ENCODE peak calls at places on chromosomes 5 and 9, in eight cellular contexts. T, G, Q, A, M, P, X and U are unnamed samples.

GRCh38 chr9:114390952-114391351 is 3.2 kb upstream of the AKNA start:
- DNase-seq in T (no peak), X (no peak), P (peak; percentile 77), A (no peak), M (no peak), G (no peak), Q (no peak), U (peak; percentile 18)

GRCh38 chr5:177023247-177023703 is 779 bp downstream of the ZNF346 start:
- DNase-seq in G (peak; percentile 27), X (no peak), T (no peak), A (no peak), Q (no peak), P (peak; percentile 63), M (peak; percentile 8), U (peak; percentile 16)

GRCh38 chr5:133242221-133242835 is 190.5 kb downstream of the HSPA4 start:
- DNase-seq in T (no peak), Q (no peak), P (no peak), M (no peak), X (no peak), G (no peak), A (no peak), U (no peak)

GRCh38 chr5:174514983-174515394 is 209.4 kb upstream of the MSX2 start:
- DNase-seq in M (no peak), P (no peak), Q (no peak), X (no peak), G (no peak), A (no peak), T (no peak), U (no peak)

GRCh38 chr5:159342838-159343237 is 12.6 kb upstream of the IL12B start:
- DNase-seq in X (no peak), T (no peak), Q (no peak), M (no peak), A (no peak), G (no peak), P (no peak), U (no peak)

GRCh38 chr5:178115136-178115834 is 2.0 kb downstream of the N4BP3 start:
- DNase-seq in G (no peak), T (no peak), Q (no peak), X (peak; percentile 72), M (no peak), P (no peak), A (no peak), U (no peak)

GRCh38 chr9:9318959-9319505 is 1293.8 kb downstream of the PTPRD start:
- DNase-seq in Q (no peak), G (no peak), T (no peak), P (no peak), A (no peak), X (no peak), M (no peak), U (no peak)

GRCh38 chr9:34380511-34381315 is 4.0 kb upstream of the MYORG start:
- DNase-seq in T (no peak), Q (peak; percentile 8), M (peak; percentile 62), X (no peak), A (peak; percentile 81), P (peak; percentile 92), G (peak; percentile 96), U (peak; percentile 62)

GRCh38 chr5:76855961-76856360 is 6.1 kb downstream of the S100Z start:
- DNase-seq in M (no peak), G (no peak), A (no peak), T (no peak), P (no peak), Q (no peak), X (no peak), U (no peak)

GRCh38 chr9:134481762-134482161 is 155.5 kb downstream of the RXRA start:
- DNase-seq in A (no peak), P (no peak), Q (no peak), M (no peak), T (no peak), G (no peak), X (no peak), U (no peak)

GRCh38 chr5:151448038-151448985 is 909 bp downstream of the SLC36A1 start:
- DNase-seq in X (no peak), A (peak; percentile 5), M (peak; percentile 4), T (no peak), Q (no peak), G (peak; percentile 35), P (peak; percentile 69), U (no peak)

GRCh38 chr5:60023255-60023654 is 129.7 kb upstream of the PDE4D start:
- DNase-seq in A (no peak), T (no peak), X (no peak), P (no peak), M (no peak), G (no peak), Q (no peak), U (no peak)

GRCh38 chr9:124444166-124444565 is 6.1 kb upstream of the ADGRD2 start:
- DNase-seq in Q (no peak), P (no peak), G (no peak), T (no peak), X (no peak), M (no peak), A (no peak), U (no peak)

GRCh38 chr5:126718246-126718868 is 58.6 kb upstream of the LMNB1 start:
- DNase-seq in A (no peak), X (peak; percentile 51), T (peak; percentile 45), M (no peak), Q (no peak), G (no peak), P (no peak), U (no peak)

GRCh38 chr9:134375430-134376385 is 49.5 kb downstream of the RXRA start:
- DNase-seq in Q (no peak), A (no peak), M (no peak), G (no peak), X (no peak), T (no peak), P (no peak), U (no peak)

GRCh38 chr5:58497956-58498942 is 7.0 kb downstream of the GAPT start:
- DNase-seq in T (no peak), G (no peak), A (no peak), P (peak; percentile 41), X (peak; percentile 22), M (peak; percentile 51), Q (peak; percentile 6), U (peak; percentile 41)

GRCh38 chr9:137453643-137454081 is 5.5 kb downstream of the NSMF start:
- DNase-seq in P (peak; percentile 85), A (peak; percentile 56), X (peak; percentile 75), Q (peak; percentile 20), M (peak; percentile 72), T (peak; percentile 85), G (peak; percentile 88), U (peak; percentile 58)

GRCh38 chr9:89463986-89464901 is 33.7 kb downstream of the SEMA4D start:
- DNase-seq in G (no peak), Q (no peak), X (no peak), M (no peak), P (no peak), A (peak; percentile 68), T (no peak), U (no peak)

GRCh38 chr5:37668524-37669047 is 171.3 kb downstream of the GDNF start:
- DNase-seq in P (no peak), T (peak; percentile 33), Q (peak; percentile 97), A (no peak), G (no peak), M (no peak), X (peak; percentile 23), U (peak; percentile 100)

GRCh38 chr5:32158679-32158975 is 15.5 kb downstream of the GOLPH3 start:
- DNase-seq in X (no peak), T (no peak), Q (no peak), M (no peak), A (no peak), G (no peak), P (no peak), U (no peak)

GRCh38 chr9:136220017-136220729 is 15.2 kb upstream of the LHX3 start:
- DNase-seq in P (no peak), M (no peak), Q (no peak), A (no peak), T (no peak), G (no peak), X (no peak), U (peak; percentile 55)

GRCh38 chr5:126124706-126125345 is 298.4 kb upstream of the GRAMD2B start:
- DNase-seq in T (no peak), P (no peak), A (no peak), X (no peak), G (no peak), M (no peak), Q (no peak), U (peak; percentile 64)

GRCh38 chr5:169408166-169408565 is 107.2 kb upstream of the SLIT3 start:
- DNase-seq in M (no peak), Q (no peak), T (no peak), G (no peak), X (no peak), A (no peak), P (no peak), U (no peak)

GRCh38 chr5:84374568-84374967 is 10.1 kb downstream of the EDIL3 start:
- DNase-seq in T (no peak), Q (no peak), M (no peak), X (no peak), P (no peak), A (no peak), G (no peak), U (no peak)

GRCh38 chr5:32837211-32837610 is 126.1 kb downstream of the NPR3 start:
- DNase-seq in X (no peak), T (no peak), P (no peak), G (no peak), Q (no peak), A (no peak), M (no peak), U (peak; percentile 11)

GRCh38 chr9:113233146-113233545 is 11.8 kb downstream of the SLC31A1 start:
- DNase-seq in X (no peak), G (no peak), M (no peak), Q (no peak), A (no peak), P (no peak), T (no peak), U (no peak)